ENCODE peak calls at places on chromosomes 13 and 19, in five cellular contexts. V is psoas muscle, Q is body of pancreas, Z is ascending aorta, M is cardiac fibroblast. Y is an unnamed sample.

GRCh38 chr19:50264483-50265186 is 61.2 kb downstream of the MYH14 start:
- DNase-seq in Q (no peak), M (no peak), V (no peak), Z (no peak), Y (no peak)

GRCh38 chr13:30639671-30640070 is 22.0 kb downstream of the USPL1 start:
- DNase-seq in M (peak), Z (no peak), V (no peak), Q (no peak), Y (no peak)

GRCh38 chr13:35499131-35500051 is 22.9 kb upstream of the MAB21L1 start:
- DNase-seq in V (no peak), Q (no peak), Z (no peak), M (no peak), Y (no peak)

GRCh38 chr19:21908066-21908465 is 72.1 kb upstream of the ZNF43 start:
- DNase-seq in Z (no peak), V (no peak), Q (no peak), M (no peak), Y (no peak)

GRCh38 chr19:1027953-1028902 is 1.8 kb downstream of the CNN2 start:
- DNase-seq in Z (no peak), M (peak), V (peak), Q (peak), Y (peak)

GRCh38 chr13:96947343-96947910 is 46.8 kb downstream of the OXGR1 start:
- DNase-seq in Q (no peak), V (no peak), Z (no peak), M (no peak), Y (no peak)

GRCh38 chr13:113981201-113981605 is 7.3 kb upstream of the C13orf46 start:
- DNase-seq in Z (no peak), M (no peak), V (peak), Q (peak), Y (no peak)

GRCh38 chr19:15584095-15584494 is 30.9 kb upstream of the CYP4F8 start:
- DNase-seq in Z (no peak), M (no peak), V (no peak), Q (no peak), Y (no peak)

GRCh38 chr19:38047641-38048040 is 140.6 kb downstream of the SIPA1L3 start:
- DNase-seq in M (no peak), Z (no peak), Q (no peak), V (no peak), Y (no peak)

GRCh38 chr13:31045621-31046081 is 113.2 kb downstream of the TEX26 start:
- DNase-seq in Z (peak), V (peak), M (peak), Q (peak), Y (peak)

GRCh38 chr19:48739835-48740704 is at the start of gene RASIP1:
- DNase-seq in M (no peak), Z (no peak), Q (peak), V (no peak), Y (no peak)

GRCh38 chr19:33470686-33471085 is 50.9 kb downstream of the PEPD start:
- DNase-seq in Z (no peak), V (no peak), M (no peak), Q (no peak), Y (no peak)

GRCh38 chr19:33471111-33471996 is 50.2 kb downstream of the PEPD start:
- DNase-seq in Q (no peak), V (no peak), Z (no peak), M (no peak), Y (no peak)

GRCh38 chr19:33476151-33476707 is 45.4 kb downstream of the PEPD start:
- DNase-seq in Q (no peak), Z (no peak), V (no peak), M (no peak), Y (no peak)

GRCh38 chr19:33472696-33473624 is 48.6 kb downstream of the PEPD start:
- DNase-seq in Q (no peak), M (peak), V (no peak), Z (no peak), Y (peak)

DNA sequence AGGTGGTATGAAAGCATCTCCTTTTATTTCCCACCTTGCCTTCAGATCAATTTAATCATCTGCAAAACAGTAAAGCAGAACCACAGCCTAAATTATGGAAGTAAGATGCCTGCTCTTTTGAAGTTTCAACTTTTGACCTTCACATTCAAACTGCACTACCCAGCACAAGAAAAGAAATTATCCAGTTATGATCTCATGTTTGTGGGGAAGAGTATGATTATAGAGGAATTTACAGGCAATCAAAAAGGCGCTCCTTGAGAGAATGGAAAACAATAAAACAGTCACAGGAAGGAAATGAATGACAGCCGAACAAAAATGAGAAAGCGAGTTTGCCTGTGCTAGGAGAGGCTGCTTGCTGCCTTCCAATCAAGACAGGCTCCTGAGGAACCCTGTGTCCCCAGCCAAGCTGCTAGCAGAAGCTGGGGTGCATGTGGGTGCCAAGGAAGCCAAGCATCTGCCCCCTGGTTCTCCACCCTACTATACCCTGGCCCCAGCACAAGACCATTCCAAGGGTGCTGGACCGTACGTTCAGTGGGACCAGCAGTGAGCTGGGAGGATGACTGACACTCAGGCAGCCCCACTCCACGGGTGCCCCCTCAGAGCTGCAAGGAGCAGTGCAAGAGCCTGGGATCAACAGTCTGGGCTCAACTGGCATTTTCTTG is 47.8 kb downstream of the PEPD start:
- DNase-seq in Q (no peak), Z (no peak), M (peak), V (no peak), Y (no peak)
- H3K4me3 ChIP-seq in Q (no peak), Z (no peak), M (no peak), V (no peak), Y (no peak)

GRCh38 chr19:19488041-19488874 is 27.1 kb downstream of the TSSK6 start:
- DNase-seq in Z (no peak), V (no peak), Q (peak), M (peak), Y (no peak)
- H3K4me3 ChIP-seq in Z (peak), V (no peak), Q (no peak), M (no peak), Y (no peak)

DNA sequence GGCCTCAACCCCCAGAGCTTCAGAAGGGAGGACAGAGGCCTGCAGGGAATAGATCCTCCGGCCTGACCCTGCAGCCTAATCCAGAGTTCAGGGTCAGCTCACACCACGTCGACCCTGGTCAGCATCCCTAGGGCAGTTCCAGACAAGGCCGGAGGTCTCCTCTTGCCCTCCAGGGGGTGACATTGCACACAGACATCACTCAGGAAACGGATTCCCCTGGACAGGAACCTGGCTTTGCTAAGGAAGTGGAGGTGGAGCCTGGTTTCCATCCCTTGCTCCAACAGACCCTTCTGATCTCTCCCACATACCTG is 969 bp upstream of the CEACAM5 start:
- DNase-seq in Q (no peak), M (no peak), V (no peak), Z (no peak), Y (no peak)
- H3K4me3 ChIP-seq in Q (no peak), M (no peak), V (no peak), Z (no peak), Y (no peak)

GRCh38 chr13:23899555-23899954 is 2.3 kb upstream of the C1QTNF9B start:
- DNase-seq in V (no peak), Q (peak), Z (no peak), M (peak), Y (no peak)

GRCh38 chr13:23903906-23904280 is 6.6 kb upstream of the C1QTNF9B start:
- DNase-seq in M (no peak), Q (no peak), Z (no peak), V (no peak), Y (no peak)

GRCh38 chr13:23905766-23906165 is 8.5 kb upstream of the C1QTNF9B start:
- DNase-seq in M (no peak), V (no peak), Q (no peak), Z (no peak), Y (no peak)

GRCh38 chr13:23901365-23901764 is 4.1 kb upstream of the C1QTNF9B start:
- DNase-seq in Q (no peak), V (no peak), M (no peak), Z (no peak), Y (peak)

GRCh38 chr13:23902975-23903905 is 5.9 kb upstream of the C1QTNF9B start:
- DNase-seq in Q (no peak), M (no peak), V (no peak), Z (no peak), Y (no peak)
- H3K4me3 ChIP-seq in Q (no peak), M (peak), V (peak), Z (peak), Y (no peak)

DNA sequence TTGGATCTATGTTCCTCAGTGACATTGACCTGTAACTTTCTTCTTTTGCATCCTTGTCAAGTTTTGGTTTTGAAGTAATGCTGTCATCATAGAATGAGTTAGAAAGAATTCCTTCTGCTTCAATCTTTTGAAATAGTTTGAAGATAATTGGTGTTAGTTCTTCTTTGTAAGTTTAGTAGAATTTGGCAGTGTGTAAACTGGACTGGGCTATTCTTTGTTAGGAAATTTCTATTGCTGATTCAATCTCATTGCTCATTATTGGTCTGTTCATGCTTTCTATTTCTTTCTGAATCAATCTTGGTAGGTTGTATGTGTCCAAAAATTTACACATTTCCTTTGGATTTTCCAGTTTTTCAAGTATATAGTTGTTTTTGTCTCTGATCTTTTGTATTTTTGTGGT is 101.7 kb upstream of the SPRY2 start:
- DNase-seq in Z (no peak), M (no peak), Q (no peak), V (no peak), Y (no peak)
- H3K4me3 ChIP-seq in Z (no peak), M (no peak), Q (no peak), V (no peak), Y (no peak)

GRCh38 chr19:39083599-39083982 is 577 bp upstream of the ACP7 start:
- DNase-seq in Z (no peak), M (no peak), V (no peak), Q (no peak), Y (no peak)
- H3K4me3 ChIP-seq in Z (no peak), M (peak), V (no peak), Q (no peak), Y (peak)